ENCODE peak calls at places on chromosomes 5 and 9, in nine cellular contexts. D, Z, G, A, S, E, O, V and F are unnamed samples.

GRCh38 chr5:36240779-36241635 is 718 bp downstream of the NADK2 start:
- DNase-seq in A (peak), Z (peak), O (peak), G (peak), E (peak), S (peak), V (peak), D (peak), F (no peak)

GRCh38 chr9:96719538-96720315 is 58.2 kb downstream of the ZNF510 start:
- DNase-seq in O (no peak), S (no peak), Z (no peak), V (peak), D (peak), E (no peak), A (no peak), G (no peak), F (no peak)

GRCh38 chr9:84677080-84677479 is 7.6 kb downstream of the NTRK2 start:
- DNase-seq in G (no peak), E (no peak), S (no peak), Z (no peak), O (no peak), A (no peak), V (no peak), D (peak), F (no peak)

GRCh38 chr9:92709240-92709639 is 39.3 kb upstream of the IPPK start:
- DNase-seq in G (no peak), D (no peak), Z (no peak), A (no peak), S (no peak), O (no peak), E (no peak), V (no peak), F (no peak)

GRCh38 chr5:93904917-93905316 is 163.5 kb upstream of the POU5F2 start:
- DNase-seq in D (no peak), V (no peak), O (no peak), A (no peak), G (no peak), Z (no peak), E (no peak), S (no peak), F (no peak)

GRCh38 chr9:98271479-98271878 is 16.0 kb upstream of the TBC1D2 start:
- DNase-seq in O (no peak), S (no peak), E (no peak), V (no peak), Z (no peak), G (no peak), D (no peak), A (no peak), F (no peak)

GRCh38 chr9:135724186-135724797 is 22.3 kb downstream of the KCNT1 start:
- DNase-seq in D (no peak), Z (no peak), G (no peak), O (no peak), A (no peak), S (no peak), E (no peak), V (no peak), F (no peak)

GRCh38 chr9:116656977-116657376 is 30.1 kb upstream of the TRIM32 start:
- DNase-seq in A (no peak), E (no peak), D (no peak), G (no peak), Z (no peak), V (no peak), S (no peak), O (no peak), F (no peak)

GRCh38 chr9:72893437-72893836 is 59.4 kb downstream of the ALDH1A1 start:
- DNase-seq in D (no peak), G (no peak), O (no peak), S (no peak), A (no peak), V (no peak), E (no peak), Z (no peak), F (no peak)

GRCh38 chr5:82664711-82665110 is 386.6 kb upstream of the RPS23 start:
- DNase-seq in V (no peak), Z (no peak), S (no peak), A (no peak), E (no peak), O (no peak), G (no peak), D (no peak), F (no peak)

GRCh38 chr5:82793808-82794419 is 283.3 kb downstream of the TMEM167A start:
- DNase-seq in A (peak), Z (peak), D (peak), E (peak), G (peak), V (peak), S (no peak), O (peak), F (no peak)

GRCh38 chr5:101102506-101102905 is 199.4 kb upstream of the ST8SIA4 start:
- DNase-seq in G (no peak), A (peak), Z (no peak), E (no peak), S (peak), V (no peak), O (peak), D (peak), F (no peak)